ENCODE peak calls at places on chromosomes 5 and 9, in six cellular contexts. S is coronary artery, V is lower leg skin, M is HEK293T, I is iPS-NIHi11, U is lower lobe of right lung. L is an unnamed sample.

GRCh38 chr5:146130440-146131045 is 25.2 kb upstream of the PLAC8L1 start:
- DNase-seq in S (no peak), V (no peak), M (peak), I (no peak), U (no peak), L (peak)

GRCh38 chr5:179008667-179009066 is 13.5 kb upstream of the GRM6 start:
- DNase-seq in S (no peak), V (no peak), M (no peak), I (no peak), U (no peak), L (no peak)

GRCh38 chr9:108953983-108954574 is 19.9 kb downstream of the ABITRAM start:
- DNase-seq in S (no peak), V (no peak), M (peak), I (peak), U (no peak), L (no peak)

GRCh38 chr5:131633830-131634229 is 1.2 kb downstream of the RAPGEF6 start:
- DNase-seq in S (no peak), V (no peak), M (no peak), I (no peak), U (no peak), L (no peak)

GRCh38 chr5:113205807-113206206 is 229.0 kb downstream of the TSSK1B start:
- DNase-seq in S (no peak), V (no peak), M (no peak), I (no peak), U (no peak), L (no peak)

GRCh38 chr5:138972230-138972629 is 97.1 kb upstream of the LRRTM2 start:
- DNase-seq in S (no peak), V (no peak), M (no peak), I (no peak), U (no peak), L (no peak)

GRCh38 chr5:170923910-170924620 is 62.2 kb downstream of the RANBP17 start:
- DNase-seq in S (no peak), V (no peak), M (no peak), I (no peak), U (no peak), L (no peak)

GRCh38 chr5:134982230-134982629 is 14.5 kb downstream of the CATSPER3 start:
- DNase-seq in S (no peak), V (no peak), M (no peak), I (no peak), U (no peak), L (no peak)

GRCh38 chr5:131364507-131365050 is 100.7 kb downstream of the CDC42SE2 start:
- DNase-seq in S (no peak), V (no peak), M (no peak), I (no peak), U (no peak), L (no peak)

GRCh38 chr5:150058480-150059126 is 27.8 kb downstream of the CSF1R start:
- DNase-seq in S (no peak), V (no peak), M (no peak), I (no peak), U (no peak), L (no peak)

GRCh38 chr9:135038331-135038730 is 49.1 kb upstream of the OLFM1 start:
- DNase-seq in S (peak), V (peak), M (no peak), I (no peak), U (no peak), L (no peak)

GRCh38 chr5:62627901-62628300 is 49.3 kb downstream of the LRRC70 start:
- DNase-seq in S (no peak), V (no peak), M (no peak), I (no peak), U (no peak), L (no peak)

GRCh38 chr9:19473605-19474004 is 64.8 kb downstream of the ACER2 start:
- DNase-seq in S (no peak), V (peak), M (no peak), I (no peak), U (no peak), L (no peak)

GRCh38 chr5:34660444-34660843 is 4.3 kb downstream of the RAI14 start:
- DNase-seq in S (no peak), V (no peak), M (no peak), I (no peak), U (no peak), L (no peak)

GRCh38 chr9:132703336-132703735 is 33.1 kb downstream of the GTF3C4 start:
- DNase-seq in S (no peak), V (no peak), M (no peak), I (no peak), U (no peak), L (no peak)

GRCh38 chr5:102638316-102638715 is 116.8 kb upstream of the PAM start:
- DNase-seq in S (no peak), V (no peak), M (no peak), I (no peak), U (no peak), L (no peak)

GRCh38 chr5:20223451-20223850 is 235.5 kb upstream of the CDH18 start:
- DNase-seq in S (no peak), V (no peak), M (no peak), I (no peak), U (no peak), L (no peak)

L was measured in neuronal stem cell.